ENCODE peak calls at places on chromosomes 16 and 17, in six cellular contexts. One of them, this sample, is unnamed.
A peak's percentile ranks its signal among the peaks of the same experiment; 100 is the strongest.

GRCh38 chr17:58756246-58757161 is 850 bp downstream of the PPM1E start:
- DNase-seq in ascending aorta: no peak
- DNase-seq in OCI-LY7: peak; percentile 38
- DNase-seq in brain microvascular endothelial cell: no peak
- DNase-seq in thoracic aorta: no peak
- DNase-seq in heart right ventricle: no peak
- DNase-seq in this sample: no peak

GRCh38 chr16:75789237-75789636 is 62.9 kb upstream of the CPHXL start:
- DNase-seq in heart right ventricle: peak; percentile 9
- DNase-seq in thoracic aorta: no peak
- DNase-seq in ascending aorta: no peak
- DNase-seq in OCI-LY7: peak; percentile 70
- DNase-seq in brain microvascular endothelial cell: peak; percentile 25
- DNase-seq in this sample: peak; percentile 67

GRCh38 chr17:66221755-66222530 is 7.3 kb downstream of the APOH start:
- DNase-seq in ascending aorta: no peak
- DNase-seq in OCI-LY7: no peak
- DNase-seq in brain microvascular endothelial cell: no peak
- DNase-seq in heart right ventricle: no peak
- DNase-seq in thoracic aorta: no peak
- DNase-seq in this sample: no peak

GRCh38 chr17:17680477-17681186 is 626 bp upstream of the RAI1 start:
- DNase-seq in brain microvascular endothelial cell: no peak
- DNase-seq in OCI-LY7: no peak
- DNase-seq in heart right ventricle: no peak
- DNase-seq in thoracic aorta: no peak
- DNase-seq in ascending aorta: no peak
- DNase-seq in this sample: no peak

GRCh38 chr16:15644306-15644961 is 1.5 kb upstream of the MARF1 start:
- DNase-seq in ascending aorta: no peak
- DNase-seq in thoracic aorta: no peak
- DNase-seq in heart right ventricle: no peak
- DNase-seq in brain microvascular endothelial cell: no peak
- DNase-seq in OCI-LY7: peak; percentile 18
- DNase-seq in this sample: peak; percentile 29

GRCh38 chr17:15216481-15216880 is 48.6 kb downstream of the PMP22 start:
- DNase-seq in heart right ventricle: no peak
- DNase-seq in brain microvascular endothelial cell: no peak
- DNase-seq in thoracic aorta: no peak
- DNase-seq in OCI-LY7: no peak
- DNase-seq in ascending aorta: no peak
- DNase-seq in this sample: no peak

GRCh38 chr17:44273607-44274006 is 5.7 kb upstream of the SLC4A1 start:
- DNase-seq in heart right ventricle: no peak
- DNase-seq in brain microvascular endothelial cell: no peak
- DNase-seq in ascending aorta: no peak
- DNase-seq in OCI-LY7: no peak
- DNase-seq in thoracic aorta: no peak
- DNase-seq in this sample: no peak

GRCh38 chr17:77802811-77803220 is 155.7 kb upstream of the TNRC6C start:
- DNase-seq in heart right ventricle: peak; percentile 55
- DNase-seq in thoracic aorta: no peak
- DNase-seq in OCI-LY7: no peak
- DNase-seq in brain microvascular endothelial cell: peak; percentile 16
- DNase-seq in ascending aorta: peak; percentile 85
- DNase-seq in this sample: no peak

GRCh38 chr16:72990003-72990521 is 57.9 kb downstream of the ZFHX3 start:
- DNase-seq in OCI-LY7: no peak
- DNase-seq in thoracic aorta: peak; percentile 73
- DNase-seq in ascending aorta: peak; percentile 94
- DNase-seq in brain microvascular endothelial cell: peak; percentile 59
- DNase-seq in heart right ventricle: peak; percentile 36
- DNase-seq in this sample: no peak

GRCh38 chr17:7989781-7990655 is 12.4 kb upstream of the GUCY2D start:
- DNase-seq in heart right ventricle: peak; percentile 77
- DNase-seq in thoracic aorta: peak; percentile 53
- DNase-seq in ascending aorta: peak; percentile 90
- DNase-seq in OCI-LY7: peak; percentile 90
- DNase-seq in brain microvascular endothelial cell: peak; percentile 53
- DNase-seq in this sample: peak; percentile 86

GRCh38 chr17:36017799-36018198 is at the start of gene CCL23:
- DNase-seq in thoracic aorta: no peak
- DNase-seq in heart right ventricle: no peak
- DNase-seq in ascending aorta: no peak
- DNase-seq in brain microvascular endothelial cell: no peak
- DNase-seq in OCI-LY7: no peak
- DNase-seq in this sample: no peak

GRCh38 chr17:50533720-50534148 is 1.2 kb downstream of the EPN3 start:
- DNase-seq in thoracic aorta: no peak
- DNase-seq in ascending aorta: no peak
- DNase-seq in heart right ventricle: peak; percentile 61
- DNase-seq in brain microvascular endothelial cell: peak; percentile 9
- DNase-seq in OCI-LY7: no peak
- DNase-seq in this sample: no peak

GRCh38 chr16:17151335-17151734 is 319.4 kb downstream of the XYLT1 start:
- DNase-seq in heart right ventricle: no peak
- DNase-seq in ascending aorta: no peak
- DNase-seq in brain microvascular endothelial cell: no peak
- DNase-seq in OCI-LY7: no peak
- DNase-seq in thoracic aorta: no peak
- DNase-seq in this sample: no peak

GRCh38 chr16:22397459-22397858 is 23.0 kb upstream of the CDR2 start:
- DNase-seq in thoracic aorta: no peak
- DNase-seq in heart right ventricle: no peak
- DNase-seq in brain microvascular endothelial cell: peak; percentile 89
- DNase-seq in OCI-LY7: no peak
- DNase-seq in ascending aorta: no peak
- DNase-seq in this sample: no peak

GRCh38 chr17:78735832-78736525 is 46.1 kb downstream of the CYTH1 start:
- DNase-seq in brain microvascular endothelial cell: no peak
- DNase-seq in ascending aorta: no peak
- DNase-seq in thoracic aorta: no peak
- DNase-seq in heart right ventricle: no peak
- DNase-seq in OCI-LY7: peak; percentile 73
- DNase-seq in this sample: peak; percentile 47

GRCh38 chr16:86472366-86472765 is 38.0 kb upstream of the FOXF1 start:
- DNase-seq in OCI-LY7: no peak
- DNase-seq in heart right ventricle: no peak
- DNase-seq in thoracic aorta: no peak
- DNase-seq in ascending aorta: no peak
- DNase-seq in brain microvascular endothelial cell: no peak
- DNase-seq in this sample: no peak

GRCh38 chr17:18949566-18949965 is 2.4 kb upstream of the SLC5A10 start:
- DNase-seq in heart right ventricle: no peak
- DNase-seq in brain microvascular endothelial cell: no peak
- DNase-seq in ascending aorta: no peak
- DNase-seq in thoracic aorta: no peak
- DNase-seq in OCI-LY7: no peak
- DNase-seq in this sample: no peak

GRCh38 chr17:45197555-45198334 is 23.9 kb upstream of the FMNL1 start:
- DNase-seq in brain microvascular endothelial cell: peak; percentile 75
- DNase-seq in heart right ventricle: peak; percentile 91
- DNase-seq in thoracic aorta: peak; percentile 60
- DNase-seq in ascending aorta: peak; percentile 96
- DNase-seq in OCI-LY7: peak; percentile 89
- DNase-seq in this sample: peak; percentile 91

GRCh38 chr16:1987198-1987597 is 2.6 kb upstream of the SYNGR3 start:
- DNase-seq in OCI-LY7: no peak
- DNase-seq in brain microvascular endothelial cell: no peak
- DNase-seq in thoracic aorta: no peak
- DNase-seq in ascending aorta: no peak
- DNase-seq in heart right ventricle: no peak
- DNase-seq in this sample: no peak

GRCh38 chr16:1983544-1984346 is at the start of gene GFER:
- DNase-seq in heart right ventricle: peak; percentile 88
- DNase-seq in ascending aorta: peak; percentile 93
- DNase-seq in thoracic aorta: no peak
- DNase-seq in OCI-LY7: peak; percentile 80
- DNase-seq in brain microvascular endothelial cell: peak; percentile 82
- DNase-seq in this sample: peak; percentile 95

GRCh38 chr16:1984347-1985225 is 593 bp downstream of the GFER start:
- DNase-seq in heart right ventricle: no peak
- DNase-seq in brain microvascular endothelial cell: no peak
- DNase-seq in OCI-LY7: peak; percentile 19
- DNase-seq in thoracic aorta: no peak
- DNase-seq in ascending aorta: no peak
- DNase-seq in this sample: no peak

GRCh38 chr16:1983053-1983543 is 895 bp upstream of the GFER start:
- DNase-seq in ascending aorta: no peak
- DNase-seq in brain microvascular endothelial cell: no peak
- DNase-seq in thoracic aorta: no peak
- DNase-seq in heart right ventricle: no peak
- DNase-seq in OCI-LY7: no peak
- DNase-seq in this sample: no peak

GRCh38 chr16:1985466-1986150 is 1.6 kb downstream of the GFER start:
- DNase-seq in ascending aorta: no peak
- DNase-seq in brain microvascular endothelial cell: no peak
- DNase-seq in thoracic aorta: no peak
- DNase-seq in OCI-LY7: no peak
- DNase-seq in heart right ventricle: no peak
- DNase-seq in this sample: no peak
- H3K4me3 ChIP-seq in ascending aorta: no peak overlapping the region
- H3K4me3 ChIP-seq in brain microvascular endothelial cell: peak overlapping the region; percentile 72
- H3K4me3 ChIP-seq in thoracic aorta: no peak overlapping the region
- H3K4me3 ChIP-seq in OCI-LY7: peak overlapping the region; percentile 82
- H3K4me3 ChIP-seq in heart right ventricle: no peak overlapping the region
- H3K4me3 ChIP-seq in this sample: peak overlapping the region; percentile 91

GRCh38 chr17:39077874-39078273 is 73.6 kb downstream of the PLXDC1 start:
- DNase-seq in ascending aorta: no peak
- DNase-seq in brain microvascular endothelial cell: no peak
- DNase-seq in thoracic aorta: no peak
- DNase-seq in OCI-LY7: peak; percentile 14
- DNase-seq in heart right ventricle: no peak
- DNase-seq in this sample: no peak
- TF ChIP-seq CTCF in ascending aorta: no peak
- TF ChIP-seq CTCF in brain microvascular endothelial cell: peak; percentile 34
- TF ChIP-seq CTCF in thoracic aorta: no peak
- TF ChIP-seq CTCF in OCI-LY7: no peak
- TF ChIP-seq CTCF in heart right ventricle: no peak
- TF ChIP-seq CTCF in this sample: no peak

DNA sequence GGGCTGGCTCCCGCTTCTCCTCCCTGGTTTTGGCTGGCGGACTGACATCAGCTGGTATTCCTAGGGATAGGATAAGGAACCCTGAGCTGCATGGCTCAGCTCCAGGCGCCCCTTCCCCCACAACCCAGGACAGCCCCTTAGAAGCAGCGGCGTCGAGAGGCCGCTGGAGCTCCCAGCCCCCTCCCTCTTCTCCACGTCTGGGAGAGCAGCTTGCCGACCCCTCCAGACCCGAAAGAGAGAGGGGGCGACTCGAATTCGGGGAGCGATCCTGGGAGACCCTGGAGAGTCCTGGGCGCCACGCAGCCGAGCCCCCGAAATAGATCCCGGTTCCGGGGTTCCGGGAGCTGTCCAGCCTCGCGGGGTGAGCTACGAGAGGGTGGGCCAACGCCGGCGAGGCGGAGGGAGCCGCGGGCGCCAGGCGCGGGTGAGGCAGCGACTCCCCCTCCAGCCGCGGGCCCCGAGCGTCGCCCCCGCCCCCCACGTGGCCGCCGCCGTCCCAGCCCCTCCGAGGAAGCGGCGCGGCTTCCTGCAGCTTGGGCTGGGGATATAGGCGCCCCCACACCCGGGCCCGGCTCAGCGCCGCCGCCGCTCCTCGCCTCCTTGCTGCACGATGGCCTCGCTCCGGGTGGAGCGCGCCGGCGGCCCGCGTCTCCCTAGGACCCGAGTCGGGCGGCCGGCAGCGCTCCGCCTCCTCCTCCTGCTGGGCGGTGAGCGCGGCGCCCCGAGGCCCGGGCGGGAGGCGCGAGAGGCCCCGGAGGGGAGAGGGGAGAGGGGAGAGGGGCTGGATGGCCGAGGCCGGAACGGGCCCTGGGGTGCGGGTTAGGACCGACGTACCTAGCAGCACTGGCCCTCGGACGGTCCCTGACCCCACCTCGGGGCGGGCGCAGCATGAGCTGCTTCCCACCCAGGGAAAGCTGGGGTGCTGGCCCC is at the start of gene RAMP2:
- DNase-seq in ascending aorta: no peak
- DNase-seq in heart right ventricle: peak; percentile 42
- DNase-seq in thoracic aorta: no peak
- DNase-seq in brain microvascular endothelial cell: no peak
- DNase-seq in OCI-LY7: no peak
- DNase-seq in this sample: peak; percentile 32
- H3K4me3 ChIP-seq in ascending aorta: peak within 1 kb of the TSS; percentile 71
- H3K4me3 ChIP-seq in heart right ventricle: peak within 1 kb of the TSS; percentile 72
- H3K4me3 ChIP-seq in thoracic aorta: peak within 1 kb of the TSS; percentile 72
- H3K4me3 ChIP-seq in brain microvascular endothelial cell: peak within 1 kb of the TSS; percentile 43
- H3K4me3 ChIP-seq in OCI-LY7: no peak within 1 kb of the TSS
- H3K4me3 ChIP-seq in this sample: peak within 1 kb of the TSS; percentile 40

DNA sequence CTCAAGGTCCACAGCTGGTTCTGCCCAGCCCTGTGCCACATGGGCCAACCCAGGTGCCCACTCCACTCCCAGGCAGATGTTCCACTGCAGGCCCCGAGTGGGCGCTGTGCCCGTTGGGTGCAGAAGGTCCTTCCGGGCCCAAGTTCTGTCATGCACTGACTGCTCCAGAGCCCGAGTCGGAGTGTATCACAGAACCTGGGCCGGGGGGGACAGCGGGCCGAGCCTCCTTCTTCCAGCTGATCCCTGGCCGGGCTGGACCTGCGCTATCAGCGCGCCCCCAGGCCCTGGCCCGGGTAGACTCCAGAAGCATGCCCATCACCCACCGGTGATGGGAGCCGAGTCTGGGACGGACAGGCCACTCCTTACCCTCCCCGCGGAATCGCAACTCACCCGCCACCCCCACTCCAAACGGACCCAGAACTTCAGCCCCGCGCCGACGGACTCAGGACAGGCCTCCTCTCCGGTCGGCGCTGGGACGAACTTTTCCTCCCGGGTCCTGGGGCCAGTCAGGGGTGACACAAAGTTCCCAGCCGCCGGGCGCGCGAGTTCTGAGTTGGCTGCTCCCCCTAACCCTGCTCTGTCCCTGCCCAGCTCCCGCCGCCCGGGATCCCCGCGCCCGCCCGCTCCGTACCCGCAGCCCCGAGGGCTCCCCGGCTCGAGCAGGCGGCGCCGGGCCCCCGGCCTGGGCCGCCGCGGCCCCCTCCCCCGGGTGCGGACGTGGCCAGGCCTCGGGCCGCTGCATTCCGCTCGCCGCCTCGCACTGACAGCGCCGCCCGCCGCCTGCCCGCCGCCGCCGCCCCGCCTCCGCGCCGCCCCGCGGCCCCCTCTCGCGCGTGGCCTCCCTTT is at the start of gene COPZ2:
- DNase-seq in heart right ventricle: peak; percentile 70
- DNase-seq in thoracic aorta: peak; percentile 32
- DNase-seq in brain microvascular endothelial cell: no peak
- DNase-seq in OCI-LY7: no peak
- DNase-seq in ascending aorta: peak; percentile 88
- DNase-seq in this sample: peak; percentile 60
- TF ChIP-seq CTCF in heart right ventricle: peak; percentile 69
- TF ChIP-seq CTCF in thoracic aorta: peak; percentile 41
- TF ChIP-seq CTCF in brain microvascular endothelial cell: peak; percentile 81
- TF ChIP-seq CTCF in OCI-LY7: peak; percentile 65
- TF ChIP-seq CTCF in ascending aorta: peak; percentile 40
- TF ChIP-seq CTCF in this sample: peak; percentile 84